ENCODE peak calls at places on chromosome 1, in seven cellular contexts. S is K562, X is suprapubic skin, B is Peyer's patch, J is endothelial cell of umbilical vein, P is A549, A is sigmoid colon. Q is an unnamed sample.

GRCh38 chr1:174158767-174159252 is 510 bp upstream of the RABGAP1L start:
- DNase-seq in S (no peak), X (no peak), B (no peak), J (no peak), P (no peak), A (no peak), Q (no peak)

GRCh38 chr1:172971241-172971640 is 79.5 kb downstream of the TNFSF18 start:
- DNase-seq in S (no peak), X (no peak), B (no peak), J (no peak), P (no peak), A (no peak), Q (no peak)

GRCh38 chr1:76198452-76198851 is 123.9 kb downstream of the ST6GALNAC3 start:
- DNase-seq in S (no peak), X (no peak), B (no peak), J (no peak), P (no peak), A (no peak), Q (no peak)

GRCh38 chr1:59308839-59309238 is 11.9 kb downstream of the FGGY start:
- DNase-seq in S (no peak), X (no peak), B (no peak), J (no peak), P (no peak), A (no peak), Q (no peak)

GRCh38 chr1:170967042-170967910 is 31.9 kb downstream of the MROH9 start:
- DNase-seq in S (no peak), X (no peak), B (no peak), J (peak), P (peak), A (no peak), Q (peak)

GRCh38 chr1:47189844-47190562 is at the start of gene PDZK1IP1:
- DNase-seq in S (peak), X (peak), B (peak), J (peak), P (peak), A (peak), Q (peak)

GRCh38 chr1:166166701-166167394 is at the start of gene FAM78B:
- DNase-seq in S (peak), X (peak), B (peak), J (peak), P (peak), A (peak), Q (peak)

GRCh38 chr1:178266619-178267066 is 172.7 kb downstream of the RASAL2 start:
- DNase-seq in S (no peak), X (no peak), B (no peak), J (no peak), P (no peak), A (no peak), Q (no peak)

GRCh38 chr1:204658295-204658694 is 27.2 kb downstream of the LRRN2 start:
- DNase-seq in S (no peak), X (no peak), B (no peak), J (no peak), P (no peak), A (no peak), Q (no peak)

GRCh38 chr1:55558515-55558914 is 343.4 kb upstream of the USP24 start:
- DNase-seq in S (no peak), X (no peak), B (no peak), J (no peak), P (no peak), A (no peak), Q (no peak)

GRCh38 chr1:159853417-159853816 is 9.0 kb downstream of the VSIG8 start:
- DNase-seq in S (no peak), X (no peak), B (no peak), J (no peak), P (no peak), A (no peak), Q (no peak)

DNA sequence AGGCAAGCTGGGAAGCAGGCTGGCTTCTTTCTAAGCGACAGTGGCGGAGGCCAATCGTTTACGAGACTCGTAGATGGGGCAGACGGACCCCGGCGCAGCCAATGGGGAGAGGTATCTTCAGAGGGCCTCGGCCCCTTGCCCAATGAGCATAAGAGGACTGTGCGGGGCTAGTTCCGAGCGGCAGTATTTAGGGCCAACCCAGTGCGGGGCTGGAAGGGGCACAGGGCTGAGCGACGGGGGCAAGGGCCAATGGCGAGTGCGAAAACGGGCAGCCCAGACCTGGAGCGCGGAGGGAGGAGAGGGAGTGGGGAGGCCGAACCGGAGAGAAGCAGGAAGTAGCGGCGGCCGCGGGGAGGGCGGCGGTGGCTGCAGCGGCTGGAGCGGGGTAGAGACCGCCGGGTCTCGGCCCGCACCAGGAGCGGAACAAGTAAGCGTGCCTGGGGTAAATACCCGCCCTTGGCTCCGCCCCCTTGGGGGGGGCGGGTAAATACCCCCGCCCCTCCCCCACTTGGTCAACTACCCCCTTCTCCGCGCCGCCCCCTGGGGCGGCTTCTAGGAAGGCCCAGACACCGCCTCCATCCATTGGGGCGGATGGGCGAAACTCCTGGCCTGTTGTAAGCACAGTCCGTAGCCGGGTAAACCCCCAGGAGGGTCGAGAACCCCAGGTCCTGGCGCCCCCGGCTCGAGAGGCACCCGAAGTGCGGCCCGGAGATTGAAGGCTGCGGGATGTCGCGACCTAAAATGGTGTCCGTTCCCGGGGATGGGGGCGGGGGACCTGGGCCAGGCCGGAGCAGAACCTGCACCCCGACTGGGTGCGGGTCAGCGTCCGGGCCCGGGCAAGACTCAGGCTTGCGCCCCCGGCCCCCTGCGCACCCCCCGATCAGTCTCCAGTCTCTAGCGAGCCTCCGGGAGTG is at the start of gene ZNF687:
- DNase-seq in S (peak), X (peak), B (peak), J (peak), P (peak), A (peak), Q (peak)
- TF ChIP-seq POLR2A in S (peak), X (peak), B (peak), J (peak), P (peak), A (peak), Q (peak)

GRCh38 chr1:198165927-198166647 is 9.3 kb downstream of the NEK7 start:
- DNase-seq in S (no peak), X (no peak), B (no peak), J (no peak), P (no peak), A (no peak), Q (no peak)
- TF ChIP-seq POLR2A in S (no peak), X (no peak), B (no peak), J (no peak), P (no peak), A (no peak), Q (no peak)

DNA sequence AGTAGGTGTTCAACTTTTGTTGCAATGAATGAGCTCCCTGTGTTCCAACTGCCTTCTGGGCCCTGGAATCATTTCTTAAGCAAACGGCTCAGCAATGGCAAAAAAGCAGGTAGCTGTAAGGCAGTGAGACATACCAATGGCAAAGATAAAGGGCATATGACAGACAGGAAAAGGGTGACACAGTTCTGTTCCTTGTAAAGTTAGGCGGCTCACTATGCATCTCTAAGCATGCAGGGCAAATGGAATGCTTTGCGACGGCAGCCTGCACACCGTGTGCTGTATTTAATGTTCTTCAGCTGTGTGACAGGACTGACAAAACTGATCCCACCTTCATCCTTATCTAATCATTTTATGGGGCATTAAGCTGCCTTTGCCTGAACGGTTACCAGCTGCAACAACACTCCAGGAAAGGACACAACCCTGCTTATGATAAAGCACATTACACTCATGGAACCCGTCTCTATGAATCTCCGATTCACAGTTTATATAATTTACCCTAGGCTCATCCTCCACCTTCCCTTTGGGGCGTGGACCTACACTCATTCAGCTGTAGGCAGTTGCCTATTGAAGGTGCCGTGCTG is 80.5 kb upstream of the VAV3 start:
- DNase-seq in S (no peak), X (no peak), B (no peak), J (no peak), P (no peak), A (no peak), Q (no peak)
- TF ChIP-seq POLR2A in S (no peak), X (no peak), B (no peak), J (no peak), P (no peak), A (no peak), Q (no peak)

GRCh38 chr1:1778827-1779675 is 781 bp upstream of the NADK start:
- DNase-seq in S (no peak), X (peak), B (peak), J (no peak), P (no peak), A (peak), Q (peak)
- TF ChIP-seq POLR2A in S (peak), X (no peak), B (peak), J (no peak), P (no peak), A (no peak), Q (no peak)

GRCh38 chr1:154186177-154186576 is 5.7 kb downstream of the TPM3 start:
- DNase-seq in S (peak), X (no peak), B (peak), J (peak), P (peak), A (no peak), Q (peak)

GRCh38 chr1:154182342-154183044 is 9.4 kb downstream of the TPM3 start:
- DNase-seq in S (peak), X (peak), B (peak), J (peak), P (peak), A (peak), Q (peak)

GRCh38 chr1:154181944-154182341 is 10.0 kb downstream of the TPM3 start:
- DNase-seq in S (no peak), X (no peak), B (no peak), J (no peak), P (no peak), A (no peak), Q (peak)

GRCh38 chr1:154179951-154180687 is 11.8 kb downstream of the TPM3 start:
- DNase-seq in S (no peak), X (no peak), B (peak), J (no peak), P (no peak), A (no peak), Q (no peak)

GRCh38 chr1:154183045-154183968 is 8.6 kb downstream of the TPM3 start:
- DNase-seq in S (peak), X (peak), B (peak), J (peak), P (peak), A (peak), Q (peak)
- TF ChIP-seq POLR2A in S (peak), X (peak), B (peak), J (peak), P (peak), A (peak), Q (peak)

DNA sequence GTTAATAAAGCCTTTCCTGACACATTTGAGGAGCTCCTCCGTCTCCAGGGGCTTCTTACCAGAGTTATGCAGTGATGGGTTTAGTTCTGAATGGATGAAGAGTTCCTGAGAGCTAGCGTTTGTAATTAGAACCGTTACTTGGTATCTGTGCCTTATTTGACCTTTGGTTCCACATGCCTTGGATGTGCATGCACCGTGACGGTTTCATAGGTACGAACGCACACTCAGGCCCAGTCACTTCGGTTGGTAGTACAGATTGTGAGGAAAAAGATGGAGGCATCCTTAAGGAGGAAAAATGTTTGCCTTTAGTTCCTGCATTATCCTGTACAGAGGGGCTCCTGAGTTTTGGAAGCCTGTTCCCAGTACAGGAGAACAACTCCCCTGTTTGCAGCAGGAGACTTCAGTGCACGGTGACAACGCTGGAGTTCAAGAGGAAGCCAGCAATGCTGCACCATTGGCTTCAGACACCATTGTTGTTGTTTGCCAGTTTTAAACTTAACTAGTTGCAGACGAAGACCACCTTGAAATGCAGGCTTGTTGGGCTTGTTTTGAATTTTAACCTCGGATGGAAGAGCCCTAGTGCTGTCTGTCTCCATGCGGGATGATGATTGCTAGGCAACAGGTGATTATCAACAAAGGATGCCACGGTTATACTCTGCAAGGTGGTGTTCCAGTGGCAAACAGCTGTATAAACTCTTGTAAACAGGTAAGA is 8.2 kb downstream of the RBM15 start:
- DNase-seq in S (no peak), X (no peak), B (no peak), J (no peak), P (no peak), A (no peak), Q (no peak)
- TF ChIP-seq POLR2A in S (peak), X (no peak), B (no peak), J (no peak), P (no peak), A (no peak), Q (peak)

GRCh38 chr1:6026095-6026809 is 19.4 kb upstream of the KCNAB2 start:
- DNase-seq in S (peak), X (peak), B (peak), J (no peak), P (peak), A (peak), Q (peak)
- TF ChIP-seq POLR2A in S (no peak), X (no peak), B (peak), J (no peak), P (peak), A (no peak), Q (peak)

GRCh38 chr1:154859786-154860153 is 10.3 kb downstream of the KCNN3 start:
- DNase-seq in S (no peak), X (no peak), B (no peak), J (no peak), P (no peak), A (no peak), Q (no peak)
- TF ChIP-seq POLR2A in S (no peak), X (no peak), B (no peak), J (no peak), P (no peak), A (no peak), Q (no peak)